ENCODE peak calls at places on chromosomes 2 and 18, in four cellular contexts. P, E, I and L are unnamed samples.

GRCh38 chr2:69988086-69988635 is 26.7 kb upstream of the ASPRV1 start:
- DNase-seq in P (no peak), E (no peak), I (no peak), L (no peak)

GRCh38 chr2:104854507-104855173 is 725 bp downstream of the POU3F3 start:
- DNase-seq in P (no peak), E (no peak), I (no peak), L (no peak)

GRCh38 chr2:30243231-30243630 is 11.9 kb downstream of the LBH start:
- DNase-seq in P (no peak), E (no peak), I (no peak), L (no peak)

GRCh38 chr2:83795777-83796176 is 663.3 kb downstream of the SUCLG1 start:
- DNase-seq in P (no peak), E (no peak), I (no peak), L (no peak)

GRCh38 chr2:74481432-74481831 is 1.4 kb downstream of the CCDC142 start:
- DNase-seq in P (no peak), E (no peak), I (no peak), L (no peak)

GRCh38 chr2:29879456-29879855 is 41.9 kb downstream of the ALK start:
- DNase-seq in P (no peak), E (no peak), I (no peak), L (no peak)

GRCh38 chr2:148914463-148914862 is 39.4 kb downstream of the KIF5C start:
- DNase-seq in P (no peak), E (no peak), I (no peak), L (no peak)

GRCh38 chr2:143937563-143938346 is 582.2 kb downstream of the ZEB2 start:
- DNase-seq in P (no peak), E (no peak), I (peak), L (no peak)

GRCh38 chr18:27843783-27844415 is 333.0 kb downstream of the CDH2 start:
- DNase-seq in P (no peak), E (no peak), I (peak), L (no peak)

GRCh38 chr18:27839141-27839540 is 337.8 kb downstream of the CDH2 start:
- DNase-seq in P (peak), E (no peak), I (no peak), L (no peak)

GRCh38 chr18:27838230-27838629 is 338.7 kb downstream of the CDH2 start:
- DNase-seq in P (no peak), E (no peak), I (no peak), L (no peak)
- TF ChIP-seq CTCF in P (no peak), E (no peak), I (no peak), L (no peak)

DNA sequence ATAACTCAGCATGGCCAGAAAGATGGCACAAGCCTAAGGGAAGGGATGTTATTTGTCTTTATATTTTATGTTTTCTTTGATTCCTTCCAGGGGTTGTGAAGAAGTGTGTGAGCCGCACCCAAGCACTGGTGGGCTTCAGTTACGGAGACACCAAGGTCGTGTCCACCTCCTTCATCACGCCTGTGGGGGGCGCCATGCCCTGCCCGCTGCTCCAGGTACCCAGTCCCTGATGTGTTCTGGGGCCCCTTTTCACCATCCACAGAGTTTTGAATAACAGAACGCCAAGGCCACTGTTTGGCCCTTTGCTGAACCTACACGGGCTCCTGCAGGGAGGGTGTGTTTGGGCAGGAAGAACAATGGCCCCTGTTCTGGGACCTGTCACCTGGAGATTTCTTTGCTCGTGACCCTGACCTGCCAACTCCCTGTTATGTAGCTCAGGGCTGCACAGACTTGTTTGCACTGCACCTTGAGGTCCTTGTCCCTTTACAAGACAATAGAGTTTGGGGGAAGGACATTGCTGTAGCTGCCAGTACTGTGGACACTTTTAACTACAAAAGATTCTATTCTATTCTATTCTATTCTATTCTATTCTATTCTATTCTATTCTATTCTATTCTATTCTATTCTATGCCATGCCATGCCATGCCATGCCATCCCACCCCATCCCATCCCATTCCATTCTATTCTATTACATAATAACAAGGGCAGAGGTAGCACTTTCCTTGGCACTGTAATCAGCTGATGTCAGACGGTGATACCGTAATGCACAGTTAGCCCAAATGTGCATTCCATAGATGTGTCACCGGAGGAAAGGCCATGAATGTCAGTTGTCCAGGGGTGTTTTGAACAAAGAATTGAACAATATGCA is 48.2 kb upstream of the CNGA3 start:
- DNase-seq in P (no peak), E (no peak), I (no peak), L (no peak)
- TF ChIP-seq CTCF in P (no peak), E (peak), I (no peak), L (no peak)

DNA sequence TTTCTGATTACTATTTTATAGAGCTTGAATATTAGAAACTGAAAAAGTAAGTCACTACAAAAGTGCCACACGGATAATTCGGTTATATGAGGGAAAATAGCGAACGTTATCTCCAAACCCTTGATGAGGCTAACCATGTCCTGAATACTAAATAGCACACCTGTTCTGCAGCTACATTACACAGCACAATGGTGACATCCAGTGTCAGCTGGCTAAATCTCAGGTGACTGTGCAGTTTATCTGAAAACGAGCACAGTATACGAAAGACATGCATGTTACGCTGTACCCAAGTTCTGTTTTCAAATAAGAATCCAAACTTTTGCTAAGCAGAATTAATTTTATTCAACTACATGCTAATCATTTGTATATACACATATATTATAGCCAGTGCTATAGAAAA is 9.0 kb downstream of the CCDC68 start:
- DNase-seq in P (no peak), E (peak), I (no peak), L (no peak)
- TF ChIP-seq CTCF in P (peak), E (no peak), I (no peak), L (no peak)

GRCh38 chr2:240225660-240226475 is 85.4 kb upstream of the OTOS start:
- DNase-seq in P (no peak), E (no peak), I (no peak), L (peak)
- TF ChIP-seq CTCF in P (peak), E (peak), I (peak), L (no peak)

GRCh38 chr2:216217904-216218260 is 108.7 kb downstream of the XRCC5 start:
- DNase-seq in P (no peak), E (no peak), I (no peak), L (no peak)

GRCh38 chr2:216221806-216222205 is 112.7 kb downstream of the XRCC5 start:
- DNase-seq in P (no peak), E (no peak), I (peak), L (no peak)

GRCh38 chr2:216219866-216220265 is 110.7 kb downstream of the XRCC5 start:
- DNase-seq in P (no peak), E (no peak), I (no peak), L (no peak)

GRCh38 chr2:216220976-216221375 is 111.8 kb downstream of the XRCC5 start:
- DNase-seq in P (no peak), E (no peak), I (no peak), L (no peak)

DNA sequence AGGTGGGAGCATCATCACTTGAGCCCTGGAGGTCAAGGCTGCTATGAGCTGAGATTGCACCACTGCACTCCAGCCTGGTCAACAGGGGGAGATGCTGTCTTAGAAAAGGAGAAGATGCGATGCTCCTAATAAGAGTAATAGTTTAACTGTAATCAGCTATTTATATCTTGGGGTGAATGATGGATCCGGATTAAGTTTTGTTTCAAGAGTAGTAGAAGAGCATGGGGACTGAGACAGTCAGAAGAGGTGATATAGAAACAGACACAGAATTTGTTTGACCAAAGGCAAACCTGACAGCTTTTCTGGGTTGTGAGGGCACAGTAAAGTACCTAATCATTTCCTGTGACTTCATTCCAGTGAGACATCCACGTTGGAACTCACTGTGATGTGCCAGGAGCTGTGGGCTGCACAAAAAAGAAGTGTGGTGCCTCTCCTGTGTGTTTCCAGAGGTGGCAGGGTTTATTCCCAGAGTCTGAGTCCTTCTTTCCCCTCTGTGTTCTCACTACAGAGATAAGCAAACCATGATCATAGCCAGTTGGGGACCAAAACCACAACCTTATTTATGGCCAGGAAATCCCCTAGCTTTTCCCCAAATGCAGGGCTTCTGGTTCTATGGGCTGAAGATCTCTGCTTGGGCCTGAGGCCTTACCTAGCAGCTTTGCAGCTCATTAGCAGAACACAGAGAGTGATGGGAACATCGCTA is 113.7 kb downstream of the XRCC5 start:
- DNase-seq in P (no peak), E (no peak), I (peak), L (no peak)
- TF ChIP-seq CTCF in P (peak), E (peak), I (peak), L (no peak)